ENCODE peak calls at places on chromosomes 1 and 21, in four cellular contexts. J, O, I and N are unnamed samples.

GRCh38 chr1:206702803-206703202 is 18.1 kb downstream of the MAPKAPK2 start:
- DNase-seq in O (no peak), I (no peak), J (no peak), N (peak; percentile 57)

GRCh38 chr1:43522776-43523480 is 7.8 kb upstream of the PTPRF start:
- DNase-seq in I (peak; percentile 93), O (no peak), J (peak; percentile 98), N (no peak)

GRCh38 chr1:197787056-197787455 is 11.8 kb upstream of the DENND1B start:
- DNase-seq in J (peak; percentile 83), I (peak; percentile 81), O (no peak), N (no peak)

GRCh38 chr1:58946390-58946789 is 162.5 kb upstream of the JUN start:
- DNase-seq in J (no peak), O (no peak), I (no peak), N (no peak)

GRCh38 chr1:69504730-69505252 is 62.9 kb upstream of the LRRC7 start:
- DNase-seq in O (no peak), J (no peak), I (no peak), N (no peak)

GRCh38 chr21:38144193-38144592 is 112.6 kb upstream of the KCNJ15 start:
- DNase-seq in I (no peak), J (no peak), O (no peak), N (no peak)

GRCh38 chr1:77671836-77672235 is 10.6 kb downstream of the ZZZ3 start:
- DNase-seq in J (no peak), I (peak; percentile 53), O (no peak), N (no peak)

GRCh38 chr1:155007253-155007828 is 4.7 kb downstream of the ZBTB7B start:
- DNase-seq in J (no peak), I (no peak), O (no peak), N (no peak)

GRCh38 chr1:159008744-159009188 is 941 bp upstream of the IFI16 start:
- DNase-seq in I (peak; percentile 16), O (no peak), J (no peak), N (no peak)

GRCh38 chr1:218967836-218968235 is 205.8 kb upstream of the LYPLAL1 start:
- DNase-seq in O (no peak), I (peak; percentile 39), J (no peak), N (no peak)

GRCh38 chr1:244839656-244840055 is 4.2 kb downstream of the COX20 start:
- DNase-seq in J (no peak), I (peak; percentile 17), O (no peak), N (no peak)

GRCh38 chr21:16563795-16564194 is 834.0 kb downstream of the USP25 start:
- DNase-seq in J (peak; percentile 26), I (no peak), O (peak; percentile 66), N (peak; percentile 69)

GRCh38 chr1:67393240-67393639 is 37.0 kb downstream of the SERBP1 start:
- DNase-seq in I (no peak), J (no peak), O (no peak), N (no peak)

GRCh38 chr1:59617418-59617817 is 197.3 kb upstream of the HOOK1 start:
- DNase-seq in O (no peak), I (no peak), J (no peak), N (no peak)

GRCh38 chr21:28084951-28085350 is 907.7 kb downstream of the LTN1 start:
- DNase-seq in I (no peak), J (no peak), O (no peak), N (no peak)

GRCh38 chr21:32393677-32394001 is 827 bp upstream of the URB1 start:
- DNase-seq in O (no peak), I (no peak), J (no peak), N (no peak)

GRCh38 chr1:204260601-204261197 is 46.9 kb upstream of the GOLT1A start:
- DNase-seq in O (no peak), I (no peak), J (no peak), N (no peak)

GRCh38 chr1:161970633-161971032 is 53.0 kb downstream of the OLFML2B start:
- DNase-seq in O (no peak), I (no peak), J (no peak), N (no peak)
- H2AK5ac ChIP-seq in O (no peak overlapping the region), I (no peak overlapping the region), J (no peak overlapping the region), N (no peak overlapping the region)

GRCh38 chr1:110452330-110452729 is 1.4 kb downstream of the PROK1 start:
- DNase-seq in I (no peak), J (no peak), O (no peak), N (no peak)
- H2BK5ac ChIP-seq in I (no peak overlapping the region), J (no peak overlapping the region), O (no peak overlapping the region), N (no peak overlapping the region)

DNA sequence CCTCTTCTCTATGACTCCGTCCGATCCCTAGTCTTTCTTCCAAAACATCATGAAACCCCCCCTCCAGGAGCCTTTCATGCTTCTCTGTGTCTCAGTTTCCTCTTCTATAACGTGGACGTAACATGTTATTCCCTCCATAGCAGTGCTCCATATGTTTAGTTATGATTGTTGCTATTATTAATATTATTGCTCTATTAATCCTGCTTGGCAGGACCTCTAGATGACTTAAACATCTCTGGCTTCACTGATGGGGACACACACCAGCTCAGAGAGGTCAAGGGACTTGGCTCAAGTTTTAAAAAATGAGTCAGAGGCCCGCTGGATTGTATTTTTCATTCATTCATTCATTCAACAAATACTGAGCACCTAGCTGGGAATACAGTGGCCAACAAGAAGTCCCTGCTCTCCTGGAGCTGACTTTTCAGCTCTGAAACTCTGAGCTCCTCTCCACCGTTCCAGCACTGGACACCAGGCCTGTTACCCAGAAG is 404 bp upstream of the CPLANE2 start:
- DNase-seq in J (no peak), I (peak; percentile 43), O (no peak), N (no peak)
- H3K4me2 ChIP-seq in J (peak overlapping the region; percentile 91), I (peak overlapping the region; percentile 84), O (peak overlapping the region; percentile 95), N (peak overlapping the region; percentile 83)

GRCh38 chr1:85578321-85579295 is 2.0 kb upstream of the CCN1 start:
- DNase-seq in O (no peak), I (peak; percentile 98), J (peak; percentile 30), N (no peak)
- H2AK5ac ChIP-seq in O (no peak overlapping the region), I (peak overlapping the region; percentile 100), J (no peak overlapping the region), N (no peak overlapping the region)